ENCODE peak calls at places on chromosome 13, in four cellular contexts. P, J, B and O are unnamed samples.

GRCh38 chr13:110989331-110989730 is 74.5 kb upstream of the ANKRD10 start:
- DNase-seq in J (peak; percentile 85), B (no peak), P (no peak), O (no peak)

GRCh38 chr13:98207411-98207810 is 30.3 kb upstream of the RNF113B start:
- DNase-seq in B (no peak), J (no peak), P (peak; percentile 62), O (no peak)

GRCh38 chr13:39329182-39329639 is 273.8 kb downstream of the LHFPL6 start:
- DNase-seq in B (no peak), J (no peak), P (peak; percentile 8), O (no peak)

GRCh38 chr13:110400786-110401533 is 93.9 kb downstream of the COL4A2 start:
- DNase-seq in J (peak; percentile 71), P (peak; percentile 73), B (no peak), O (no peak)

GRCh38 chr13:80873589-80873988 is 532.7 kb upstream of the SPRY2 start:
- DNase-seq in J (no peak), P (no peak), B (peak; percentile 5), O (no peak)

GRCh38 chr13:110334256-110334655 is 27.2 kb downstream of the COL4A2 start:
- DNase-seq in B (no peak), P (peak; percentile 94), J (no peak), O (no peak)

GRCh38 chr13:45162821-45163220 is 38.0 kb downstream of the KCTD4 start:
- DNase-seq in J (peak; percentile 91), P (peak; percentile 90), B (no peak), O (no peak)

GRCh38 chr13:33016414-33017409 is at the start of gene KL:
- DNase-seq in P (no peak), B (no peak), J (no peak), O (peak; percentile 39)

GRCh38 chr13:103187621-103188020 is 121.4 kb upstream of the SLC10A2 start:
- DNase-seq in B (no peak), J (no peak), P (no peak), O (no peak)

GRCh38 chr13:114068723-114069322 is 63.6 kb downstream of the RASA3 start:
- DNase-seq in J (peak; percentile 81), P (peak; percentile 56), B (no peak), O (no peak)

GRCh38 chr13:111845621-111846351 is 221.2 kb upstream of the SOX1 start:
- DNase-seq in J (no peak), P (no peak), B (no peak), O (no peak)

GRCh38 chr13:27481766-27482165 is 31.4 kb upstream of the MTIF3 start:
- DNase-seq in P (no peak), J (peak; percentile 27), B (no peak), O (peak; percentile 43)

GRCh38 chr13:106468207-106468606 is 67.3 kb downstream of the EFNB2 start:
- DNase-seq in B (no peak), J (no peak), P (no peak), O (no peak)

GRCh38 chr13:98310485-98311199 is 133.6 kb upstream of the RNF113B start:
- DNase-seq in J (no peak), B (no peak), P (no peak), O (no peak)

GRCh38 chr13:87680298-87680697 is 9.1 kb downstream of the SLITRK5 start:
- DNase-seq in B (no peak), J (peak; percentile 15), P (no peak), O (peak; percentile 60)

GRCh38 chr13:22287343-22287922 is 616.6 kb downstream of the FGF9 start:
- DNase-seq in P (no peak), J (no peak), B (no peak), O (no peak)

GRCh38 chr13:104204177-104204576 is 1138.0 kb upstream of the SLC10A2 start:
- DNase-seq in P (no peak), J (no peak), B (no peak), O (no peak)

GRCh38 chr13:98541701-98542203 is 35.2 kb downstream of the STK24 start:
- DNase-seq in B (no peak), P (no peak), J (no peak), O (no peak)

GRCh38 chr13:73932091-73932490 is 202.1 kb downstream of the KLF12 start:
- DNase-seq in J (no peak), P (no peak), B (no peak), O (no peak)

GRCh38 chr13:99050983-99051488 is 73.2 kb upstream of the DOCK9 start:
- DNase-seq in P (no peak), B (peak; percentile 48), J (no peak), O (no peak)

GRCh38 chr13:34361528-34361927 is 543.6 kb downstream of the RFC3 start:
- DNase-seq in P (no peak), B (no peak), J (no peak), O (no peak)

GRCh38 chr13:74039154-74039553 is 95.0 kb downstream of the KLF12 start:
- DNase-seq in B (no peak), J (no peak), P (no peak), O (no peak)

GRCh38 chr13:39577833-39578232 is 25.2 kb downstream of the LHFPL6 start:
- DNase-seq in P (no peak), J (no peak), B (no peak), O (no peak)

GRCh38 chr13:97124237-97124636 is 97.9 kb upstream of the MBNL2 start:
- DNase-seq in P (no peak), J (no peak), B (no peak), O (no peak)
- H3K27ac ChIP-seq in P (no peak overlapping the region), J (no peak overlapping the region), B (no peak overlapping the region), O (peak overlapping the region; percentile 47)

GRCh38 chr13:29859971-29860370 is 9.6 kb upstream of the UBL3 start:
- DNase-seq in P (peak; percentile 58), J (peak; percentile 28), B (no peak), O (no peak)
- H3K4me1 ChIP-seq in P (peaks cover 14% of the 10 kb centered on the region), J (peaks cover 5% of the 10 kb centered on the region), B (no peaks in the 10 kb centered on the region), O (no peaks in the 10 kb centered on the region)

GRCh38 chr13:28493740-28494536 is 990 bp downstream of the FLT1 start:
- DNase-seq in B (no peak), J (no peak), P (no peak), O (no peak)
- TF ChIP-seq EZH2 in B (no peak), J (peak; percentile 73), P (peak; percentile 97), O (peak; percentile 56)

DNA sequence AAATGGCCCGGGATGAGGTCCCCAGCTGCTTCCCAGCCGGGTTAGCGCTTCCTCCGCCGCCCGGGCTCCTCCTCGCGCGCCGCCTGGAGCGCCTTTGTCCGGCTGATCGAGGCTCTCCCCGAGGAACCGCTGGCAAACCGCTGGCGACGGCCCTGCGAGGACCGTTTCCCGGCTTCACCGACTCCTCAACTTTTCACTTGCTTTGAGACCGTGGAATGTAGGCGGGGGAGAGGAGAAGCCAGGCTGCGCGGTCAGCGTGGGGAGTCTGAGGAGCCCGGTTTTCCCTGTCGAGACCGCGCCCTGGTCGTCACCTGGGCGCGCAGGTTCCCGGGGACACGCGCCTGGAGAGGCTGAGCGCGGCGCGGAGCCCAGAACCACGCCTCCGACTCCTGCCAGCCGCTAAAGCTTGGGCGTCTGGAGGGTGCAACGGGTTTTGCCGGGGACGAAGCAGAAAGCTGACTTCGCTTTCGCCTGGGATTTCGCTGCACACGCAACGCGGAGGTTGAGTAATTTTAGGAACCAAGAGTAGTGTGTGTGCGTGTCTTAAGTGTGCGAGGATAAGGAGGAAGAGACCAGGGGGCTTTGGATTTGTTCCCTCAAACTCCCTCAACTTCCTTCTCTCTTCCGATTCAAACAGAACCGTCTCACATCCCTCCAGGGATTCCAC is 7.3 kb upstream of the DGKH start:
- DNase-seq in P (peak; percentile 48), B (peak; percentile 51), J (peak; percentile 46), O (peak; percentile 69)
- H3K27ac ChIP-seq in P (peak overlapping the region; percentile 62), B (peak overlapping the region; percentile 1), J (peak overlapping the region; percentile 70), O (peak overlapping the region; percentile 66)

DNA sequence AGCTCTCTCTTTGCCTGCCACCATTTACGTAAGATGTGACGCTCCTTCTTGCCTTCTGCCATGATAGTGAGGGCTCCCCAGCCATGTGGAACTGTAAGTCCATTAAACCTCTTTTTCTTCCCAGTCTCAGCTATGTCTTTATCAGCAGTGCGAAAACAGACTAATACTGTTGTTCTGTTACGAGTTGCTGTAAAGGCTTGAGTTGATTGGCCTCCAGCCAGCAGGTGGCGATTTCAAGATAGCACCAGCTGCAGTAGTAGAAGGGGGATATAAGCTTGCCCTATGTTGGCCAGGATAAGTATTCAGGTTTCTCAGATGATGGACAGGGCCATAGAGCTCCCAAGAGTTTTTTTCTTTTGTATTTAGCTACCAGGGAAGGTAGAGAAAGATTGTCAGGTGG is 385.5 kb downstream of the MZT1 start:
- DNase-seq in P (no peak), J (no peak), B (no peak), O (no peak)
- H3K4me1 ChIP-seq in P (no peaks in the 10 kb centered on the region), J (no peaks in the 10 kb centered on the region), B (no peaks in the 10 kb centered on the region), O (no peaks in the 10 kb centered on the region)

GRCh38 chr13:78608705-78609463 is 5.5 kb upstream of the POU4F1 start:
- DNase-seq in J (peak; percentile 4), P (no peak), B (no peak), O (no peak)

GRCh38 chr13:78608254-78608704 is 4.9 kb upstream of the POU4F1 start:
- DNase-seq in J (no peak), P (no peak), B (no peak), O (no peak)

GRCh38 chr13:78611040-78611439 is 7.7 kb upstream of the POU4F1 start:
- DNase-seq in B (no peak), P (no peak), J (no peak), O (no peak)

GRCh38 chr13:78610381-78610883 is 7.1 kb upstream of the POU4F1 start:
- DNase-seq in J (peak; percentile 54), B (no peak), P (no peak), O (peak; percentile 85)

GRCh38 chr13:78609464-78610205 is 6.3 kb upstream of the POU4F1 start:
- DNase-seq in B (no peak), P (no peak), J (peak; percentile 6), O (peak; percentile 61)
- TF ChIP-seq EZH2 in B (no peak), P (peak; percentile 77), J (peak; percentile 72), O (no peak)

GRCh38 chr13:36193151-36193855 is 21.1 kb downstream of the SOHLH2 start:
- DNase-seq in P (peak; percentile 31), J (peak; percentile 16), B (no peak), O (no peak)
- H3K27ac ChIP-seq in P (peak overlapping the region; percentile 64), J (no peak overlapping the region), B (no peak overlapping the region), O (no peak overlapping the region)

DNA sequence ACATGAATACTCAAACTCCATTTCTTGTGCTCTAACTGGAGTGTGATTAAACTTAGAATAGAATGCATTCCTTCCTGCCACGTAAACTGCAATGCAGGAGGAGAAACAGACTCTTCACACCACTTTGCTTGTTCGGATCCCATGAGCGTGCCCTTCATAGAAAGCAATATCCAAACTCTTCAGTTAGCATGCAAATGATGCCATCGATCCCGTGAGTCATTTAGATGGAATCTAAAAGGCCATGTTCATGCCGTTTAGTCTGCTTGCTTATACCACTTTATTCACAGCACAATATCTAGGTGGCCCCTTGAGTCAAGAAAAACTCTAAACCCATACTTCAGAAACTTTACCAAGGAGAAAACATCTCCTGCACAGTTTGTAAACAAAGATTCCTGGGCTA is 225.8 kb downstream of the OXGR1 start:
- DNase-seq in J (no peak), P (no peak), B (no peak), O (no peak)
- H3K4me1 ChIP-seq in J (no peaks in the 10 kb centered on the region), P (no peaks in the 10 kb centered on the region), B (peaks cover 9% of the 10 kb centered on the region), O (no peaks in the 10 kb centered on the region)

DNA sequence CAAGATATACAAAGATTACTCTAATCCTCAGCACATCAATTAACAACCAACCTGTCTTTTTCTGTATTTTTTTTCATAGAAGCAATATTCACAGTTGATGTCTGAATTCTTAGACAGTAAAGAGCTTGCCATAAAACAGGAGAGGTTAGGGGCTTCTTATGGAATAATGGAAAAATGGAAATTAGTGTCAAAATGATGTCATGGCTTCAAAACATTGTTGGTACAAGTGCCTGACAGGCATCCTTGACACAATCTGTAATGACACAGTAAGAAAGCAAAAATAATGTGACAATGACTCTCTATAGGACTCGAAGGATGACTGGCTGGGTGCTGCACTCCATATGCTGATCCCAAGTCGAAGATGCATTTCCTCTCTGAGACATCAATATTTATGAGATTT is 205.2 kb upstream of the DACH1 start:
- DNase-seq in B (no peak), J (no peak), P (no peak), O (no peak)
- TF ChIP-seq EZH2 in B (no peak), J (no peak), P (no peak), O (no peak)